ENCODE peak calls at places on chromosomes 11 and 22, in five cellular contexts. M is CD4-positive, alpha-beta memory T cell; P is kidney; L is H1; C is right lobe of liver. H is an unnamed sample. For H3K9me3 and H3K4me1, the result is how much of the 10 kb centered on the place peaks cover.

GRCh38 chr11:28833670-28834069 is 725.5 kb downstream of the METTL15 start:
- DNase-seq in M (no peak), C (no peak), L (no peak), P (no peak), H (no peak)

GRCh38 chr22:35630387-35630793 is 13.3 kb upstream of the MB start:
- DNase-seq in C (no peak), P (peak), L (no peak), M (no peak), H (no peak)

GRCh38 chr11:13227676-13228255 is 49.8 kb upstream of the BMAL1 start:
- DNase-seq in P (no peak), M (no peak), C (no peak), L (no peak), H (no peak)

GRCh38 chr22:41469218-41469851 is 418 bp downstream of the ACO2 start:
- DNase-seq in L (no peak), P (no peak), M (no peak), C (no peak), H (no peak)

GRCh38 chr22:30263883-30264282 is 2.8 kb downstream of the OSM start:
- DNase-seq in L (no peak), C (no peak), P (no peak), M (no peak), H (no peak)

GRCh38 chr11:6298605-6299004 is 21.7 kb downstream of the CAVIN3 start:
- DNase-seq in C (peak), L (peak), P (no peak), M (no peak), H (peak)

GRCh38 chr22:26573026-26573662 is 16.8 kb downstream of the TPST2 start:
- DNase-seq in C (peak), M (no peak), L (no peak), P (peak), H (no peak)

GRCh38 chr11:119405986-119406385 is 17.0 kb downstream of the THY1 start:
- DNase-seq in L (no peak), C (no peak), M (no peak), P (no peak), H (no peak)

GRCh38 chr11:12675951-12676711 is 1.9 kb downstream of the TEAD1 start:
- DNase-seq in P (no peak), M (no peak), L (no peak), C (no peak), H (no peak)

GRCh38 chr11:117492578-117493251 is 165.1 kb downstream of the CEP164 start:
- DNase-seq in C (no peak), P (no peak), L (peak), M (no peak), H (no peak)

GRCh38 chr11:2250041-2250440 is 20.3 kb downstream of the ASCL2 start:
- DNase-seq in P (peak), C (no peak), M (no peak), L (no peak), H (no peak)

GRCh38 chr11:3855808-3856491 is 486 bp downstream of the STIM1 start:
- DNase-seq in P (peak), M (peak), L (peak), C (peak), H (no peak)

GRCh38 chr11:17430616-17431015 is 42.2 kb upstream of the KCNJ11 start:
- DNase-seq in M (no peak), L (no peak), C (no peak), P (no peak), H (no peak)

GRCh38 chr11:65479184-65480145 is 19.4 kb upstream of the MALAT1 start:
- DNase-seq in M (no peak), L (peak), C (no peak), P (peak), H (peak)

GRCh38 chr11:12017243-12017678 is 8.8 kb upstream of the DKK3 start:
- DNase-seq in P (no peak), M (no peak), C (no peak), L (no peak), H (no peak)

GRCh38 chr11:65425971-65426838 is 3.6 kb downstream of the NEAT1 start:
- DNase-seq in M (peak), C (peak), L (no peak), P (no peak), H (no peak)

GRCh38 chr11:9660886-9661285 is 3.0 kb upstream of the SWAP70 start:
- DNase-seq in L (no peak), P (no peak), M (no peak), C (no peak), H (no peak)

GRCh38 chr22:46035380-46035741 is 58.4 kb upstream of the WNT7B start:
- DNase-seq in P (no peak), C (no peak), M (no peak), L (no peak), H (no peak)

GRCh38 chr11:4125141-4125540 is 30.5 kb downstream of the RRM1 start:
- DNase-seq in L (no peak), C (no peak), M (no peak), P (no peak), H (no peak)

GRCh38 chr11:95092549-95093324 is 3.1 kb downstream of the ENDOD1 start:
- DNase-seq in P (no peak), M (no peak), C (no peak), L (no peak), H (no peak)

GRCh38 chr11:78560826-78561484 is 13.7 kb downstream of the NARS2 start:
- DNase-seq in C (no peak), P (no peak), M (no peak), L (no peak), H (no peak)

GRCh38 chr11:62402994-62403393 is 15.8 kb upstream of the SCGB1A1 start:
- DNase-seq in P (no peak), M (no peak), L (no peak), C (no peak), H (no peak)
- H3K27ac ChIP-seq in P (no peak), M (peak), L (no peak), C (no peak), H (no peak)

GRCh38 chr22:47238886-47239860 is 476.7 kb downstream of the TBC1D22A start:
- DNase-seq in P (no peak), C (no peak), M (no peak), L (no peak), H (no peak)
- H3K9me3 ChIP-seq in P (under half), C (under half), M (under half), L (half or more), H (under half)

DNA sequence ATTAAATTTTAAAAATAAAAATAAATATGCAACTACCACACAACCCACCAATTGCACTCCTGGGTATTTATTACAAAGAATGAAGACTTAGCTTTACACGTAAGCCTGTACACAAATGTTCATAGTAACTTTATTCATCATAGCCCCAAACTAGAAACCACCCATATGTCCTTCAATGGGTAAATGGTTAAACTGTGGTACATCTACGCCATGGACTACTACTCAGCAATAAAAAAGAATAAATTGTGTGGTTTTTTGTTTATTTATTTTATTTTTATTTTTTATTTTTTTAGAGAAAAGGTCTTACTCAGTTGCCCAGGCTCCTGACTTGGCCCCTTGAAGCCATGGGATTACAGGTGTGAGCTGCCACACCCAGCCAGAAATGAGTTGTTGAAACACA is 14.6 kb downstream of the GAL start:
- DNase-seq in P (no peak), L (no peak), M (no peak), C (no peak), H (no peak)
- H3K4me1 ChIP-seq in P (under half), L (under half), M (under half), C (under half), H (under half)

GRCh38 chr11:93541884-93542752 is 1.1 kb downstream of the SMCO4 start:
- DNase-seq in M (peak), C (peak), L (no peak), P (peak), H (peak)
- H3K27ac ChIP-seq in M (peak), C (peak), L (peak), P (peak), H (peak)

DNA sequence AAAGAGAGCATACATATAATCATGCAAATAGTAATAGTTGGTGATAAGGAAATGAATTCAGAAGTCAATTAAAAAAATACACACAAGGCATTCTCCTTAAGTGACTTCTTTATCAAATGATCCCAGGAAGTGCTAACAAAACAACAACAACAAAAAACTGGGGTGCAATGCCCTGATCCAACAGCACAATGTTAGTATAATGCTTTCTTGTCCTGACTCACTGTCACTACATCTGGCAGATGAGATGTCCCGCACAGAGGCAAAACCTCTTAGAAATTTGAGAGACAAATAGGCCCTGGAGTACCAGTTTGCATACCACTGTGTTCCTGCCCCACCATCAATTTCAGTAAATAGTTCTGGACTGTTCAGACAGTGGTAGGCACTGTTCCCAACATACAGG is 11.0 kb upstream of the AMBRA1 start:
- DNase-seq in P (no peak), L (no peak), M (no peak), C (no peak), H (no peak)
- H3K9me3 ChIP-seq in P (under half), L (under half), M (under half), C (under half), H (under half)

DNA sequence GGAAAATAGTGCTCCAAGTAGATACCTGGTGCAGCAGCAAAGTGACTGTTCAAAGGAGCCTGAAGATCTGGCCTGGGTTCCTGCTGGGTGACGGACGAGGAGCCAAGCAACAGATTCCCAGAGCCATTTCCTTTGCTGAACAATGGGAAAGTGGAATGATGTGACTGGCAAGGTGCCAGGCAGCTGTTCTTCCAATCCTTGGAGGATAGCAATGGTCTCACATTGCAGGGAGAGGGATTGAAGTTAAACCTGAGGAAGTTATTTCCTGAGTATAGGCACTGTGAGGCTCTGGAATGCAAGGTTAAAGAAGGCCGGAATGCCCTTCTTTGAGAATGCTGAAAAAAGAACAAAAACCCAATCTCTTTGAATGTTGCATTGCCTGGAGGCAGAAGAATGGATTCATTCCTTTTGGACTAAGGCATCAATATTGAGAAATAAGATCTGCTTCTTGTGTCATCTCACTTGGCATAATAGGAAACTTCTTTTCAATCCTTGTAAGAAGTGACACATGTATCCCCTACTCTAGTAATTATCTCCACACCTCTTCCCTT is 223.8 kb downstream of the BLID start:
- DNase-seq in L (no peak), C (no peak), P (no peak), M (no peak), H (no peak)
- H3K4me1 ChIP-seq in L (under half), C (under half), P (under half), M (under half), H (under half)

GRCh38 chr11:112195906-112196305 is 20.6 kb downstream of the BCO2 start:
- DNase-seq in M (no peak), L (no peak), P (no peak), C (no peak), H (no peak)

GRCh38 chr11:112196519-112197087 is 21.3 kb downstream of the BCO2 start:
- DNase-seq in M (no peak), C (no peak), P (no peak), L (no peak), H (no peak)

GRCh38 chr11:112206071-112206470 is 20.2 kb upstream of the PTS start:
- DNase-seq in C (no peak), P (no peak), M (no peak), L (no peak), H (no peak)

GRCh38 chr11:112200252-112200651 is 24.9 kb downstream of the BCO2 start:
- DNase-seq in L (no peak), M (no peak), P (no peak), C (no peak), H (no peak)
- H3K27ac ChIP-seq in L (no peak), M (no peak), P (no peak), C (no peak), H (no peak)

H was measured in pancreas.